ENCODE peak calls at places on chromosome 15, in ten cellular contexts. One of them, this sample, is unnamed. For H3K27me3 and H3K36me3, the result is how much of the 10 kb centered on the place peaks cover.

GRCh38 chr15:101258238-101259144 is 6.6 kb upstream of the CHSY1 start:
- DNase-seq in fibroblast of lung: peak
- DNase-seq in body of pancreas: peak
- DNase-seq in mammary epithelial cell: no peak
- DNase-seq in brain microvascular endothelial cell: peak
- DNase-seq in right atrium auricular region: no peak
- DNase-seq in transverse colon: peak
- DNase-seq in uterus: peak
- DNase-seq in tibial artery: no peak
- DNase-seq in breast epithelium: no peak
- DNase-seq in this sample: no peak

GRCh38 chr15:44550734-44551133 is 13.8 kb downstream of the EIF3J start:
- DNase-seq in tibial artery: no peak
- DNase-seq in mammary epithelial cell: no peak
- DNase-seq in transverse colon: no peak
- DNase-seq in uterus: no peak
- DNase-seq in right atrium auricular region: no peak
- DNase-seq in fibroblast of lung: no peak
- DNase-seq in brain microvascular endothelial cell: no peak
- DNase-seq in body of pancreas: no peak
- DNase-seq in breast epithelium: no peak
- DNase-seq in this sample: no peak

GRCh38 chr15:88995449-88995848 is 82.3 kb upstream of the MFGE8 start:
- DNase-seq in body of pancreas: no peak
- DNase-seq in tibial artery: no peak
- DNase-seq in uterus: no peak
- DNase-seq in mammary epithelial cell: no peak
- DNase-seq in brain microvascular endothelial cell: no peak
- DNase-seq in transverse colon: no peak
- DNase-seq in fibroblast of lung: no peak
- DNase-seq in breast epithelium: no peak
- DNase-seq in right atrium auricular region: no peak
- DNase-seq in this sample: no peak

GRCh38 chr15:59203026-59203425 is 3.6 kb upstream of the LDHAL6B start:
- DNase-seq in uterus: no peak
- DNase-seq in brain microvascular endothelial cell: no peak
- DNase-seq in breast epithelium: no peak
- DNase-seq in tibial artery: no peak
- DNase-seq in body of pancreas: no peak
- DNase-seq in mammary epithelial cell: no peak
- DNase-seq in fibroblast of lung: no peak
- DNase-seq in transverse colon: no peak
- DNase-seq in right atrium auricular region: no peak
- DNase-seq in this sample: no peak

GRCh38 chr15:59191855-59192237 is 14.8 kb upstream of the LDHAL6B start:
- DNase-seq in uterus: no peak
- DNase-seq in body of pancreas: no peak
- DNase-seq in transverse colon: no peak
- DNase-seq in fibroblast of lung: peak
- DNase-seq in tibial artery: no peak
- DNase-seq in mammary epithelial cell: peak
- DNase-seq in right atrium auricular region: no peak
- DNase-seq in brain microvascular endothelial cell: peak
- DNase-seq in breast epithelium: no peak
- DNase-seq in this sample: no peak

GRCh38 chr15:101692799-101693198 is 31.5 kb downstream of the TARS3 start:
- DNase-seq in right atrium auricular region: no peak
- DNase-seq in body of pancreas: no peak
- DNase-seq in brain microvascular endothelial cell: no peak
- DNase-seq in tibial artery: no peak
- DNase-seq in fibroblast of lung: no peak
- DNase-seq in uterus: no peak
- DNase-seq in breast epithelium: no peak
- DNase-seq in transverse colon: no peak
- DNase-seq in mammary epithelial cell: peak
- DNase-seq in this sample: no peak

GRCh38 chr15:95086543-95087252 is 855.3 kb downstream of the MCTP2 start:
- DNase-seq in fibroblast of lung: peak
- DNase-seq in right atrium auricular region: no peak
- DNase-seq in body of pancreas: no peak
- DNase-seq in breast epithelium: no peak
- DNase-seq in mammary epithelial cell: peak
- DNase-seq in tibial artery: no peak
- DNase-seq in uterus: no peak
- DNase-seq in brain microvascular endothelial cell: peak
- DNase-seq in transverse colon: no peak
- DNase-seq in this sample: no peak

GRCh38 chr15:26438316-26438715 is 334.6 kb downstream of the GABRB3 start:
- DNase-seq in tibial artery: no peak
- DNase-seq in mammary epithelial cell: no peak
- DNase-seq in body of pancreas: peak
- DNase-seq in fibroblast of lung: no peak
- DNase-seq in brain microvascular endothelial cell: no peak
- DNase-seq in right atrium auricular region: no peak
- DNase-seq in transverse colon: no peak
- DNase-seq in uterus: no peak
- DNase-seq in breast epithelium: no peak
- DNase-seq in this sample: no peak

GRCh38 chr15:92958105-92958504 is 58.0 kb downstream of the CHD2 start:
- DNase-seq in uterus: no peak
- DNase-seq in mammary epithelial cell: peak
- DNase-seq in body of pancreas: no peak
- DNase-seq in right atrium auricular region: no peak
- DNase-seq in tibial artery: no peak
- DNase-seq in fibroblast of lung: peak
- DNase-seq in transverse colon: no peak
- DNase-seq in brain microvascular endothelial cell: peak
- DNase-seq in breast epithelium: no peak
- DNase-seq in this sample: peak

GRCh38 chr15:87609474-87609873 is 647.1 kb downstream of the NTRK3 start:
- DNase-seq in transverse colon: no peak
- DNase-seq in tibial artery: no peak
- DNase-seq in body of pancreas: no peak
- DNase-seq in right atrium auricular region: no peak
- DNase-seq in uterus: no peak
- DNase-seq in brain microvascular endothelial cell: peak
- DNase-seq in breast epithelium: no peak
- DNase-seq in fibroblast of lung: peak
- DNase-seq in mammary epithelial cell: peak
- DNase-seq in this sample: no peak
- H3K27me3 ChIP-seq in transverse colon: under half
- H3K27me3 ChIP-seq in tibial artery: under half
- H3K27me3 ChIP-seq in body of pancreas: under half
- H3K27me3 ChIP-seq in right atrium auricular region: under half
- H3K27me3 ChIP-seq in uterus: under half
- H3K27me3 ChIP-seq in brain microvascular endothelial cell: under half
- H3K27me3 ChIP-seq in breast epithelium: under half
- H3K27me3 ChIP-seq in fibroblast of lung: under half
- H3K27me3 ChIP-seq in mammary epithelial cell: under half
- H3K27me3 ChIP-seq in this sample: under half

DNA sequence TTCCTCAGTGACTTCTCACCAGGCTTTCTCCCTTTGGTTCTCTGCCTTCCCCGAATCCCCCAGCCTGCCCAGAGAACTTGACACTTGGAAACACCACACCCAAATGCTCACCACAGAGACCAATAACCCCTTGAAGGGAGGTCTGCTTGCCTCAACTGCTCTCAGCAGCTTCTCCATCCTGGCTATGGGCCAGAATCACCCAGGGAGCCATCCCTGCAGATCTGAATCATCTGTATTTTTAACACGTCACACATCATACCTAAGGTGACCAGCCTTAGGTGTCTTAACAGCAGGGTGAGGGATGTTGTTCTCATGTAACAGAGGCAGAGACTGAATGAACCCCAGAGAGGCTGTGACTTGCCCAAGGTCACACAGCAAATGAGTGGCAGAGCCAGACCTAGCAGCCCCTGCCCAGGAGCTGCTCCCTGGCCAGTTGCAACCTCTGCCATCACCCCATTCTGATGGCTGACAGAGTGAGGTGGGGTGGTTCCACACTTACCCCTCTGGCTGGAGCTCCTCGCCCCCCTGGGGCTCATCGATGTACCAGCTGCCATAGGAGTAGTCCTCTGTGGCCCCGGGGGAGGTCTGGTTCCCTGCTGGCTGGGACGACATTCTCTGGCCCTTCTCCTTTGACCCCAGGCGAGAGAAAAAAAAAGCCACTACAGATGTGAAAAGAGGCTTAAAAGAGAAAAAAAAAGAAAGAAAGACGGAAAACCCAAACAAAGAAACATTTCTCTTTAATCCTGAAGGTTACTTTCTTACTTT is 749 bp downstream of the STRA6 start:
- DNase-seq in breast epithelium: no peak
- DNase-seq in tibial artery: no peak
- DNase-seq in fibroblast of lung: peak
- DNase-seq in right atrium auricular region: no peak
- DNase-seq in brain microvascular endothelial cell: peak
- DNase-seq in uterus: no peak
- DNase-seq in transverse colon: no peak
- DNase-seq in mammary epithelial cell: peak
- DNase-seq in body of pancreas: no peak
- DNase-seq in this sample: no peak
- H3K27ac ChIP-seq in breast epithelium: peak
- H3K27ac ChIP-seq in tibial artery: no peak
- H3K27ac ChIP-seq in fibroblast of lung: no peak
- H3K27ac ChIP-seq in right atrium auricular region: no peak
- H3K27ac ChIP-seq in brain microvascular endothelial cell: peak
- H3K27ac ChIP-seq in uterus: peak
- H3K27ac ChIP-seq in transverse colon: no peak
- H3K27ac ChIP-seq in mammary epithelial cell: no peak
- H3K27ac ChIP-seq in body of pancreas: no peak
- H3K27ac ChIP-seq in this sample: no peak

GRCh38 chr15:67171471-67171870 is 83.0 kb downstream of the AAGAB start:
- DNase-seq in brain microvascular endothelial cell: no peak
- DNase-seq in fibroblast of lung: no peak
- DNase-seq in transverse colon: no peak
- DNase-seq in uterus: no peak
- DNase-seq in tibial artery: no peak
- DNase-seq in breast epithelium: no peak
- DNase-seq in mammary epithelial cell: no peak
- DNase-seq in body of pancreas: no peak
- DNase-seq in right atrium auricular region: no peak
- DNase-seq in this sample: no peak

GRCh38 chr15:67167131-67167530 is 87.3 kb downstream of the AAGAB start:
- DNase-seq in mammary epithelial cell: no peak
- DNase-seq in tibial artery: no peak
- DNase-seq in transverse colon: no peak
- DNase-seq in right atrium auricular region: no peak
- DNase-seq in brain microvascular endothelial cell: no peak
- DNase-seq in breast epithelium: no peak
- DNase-seq in fibroblast of lung: no peak
- DNase-seq in body of pancreas: no peak
- DNase-seq in uterus: no peak
- DNase-seq in this sample: no peak

GRCh38 chr15:67166280-67167009 is 88.0 kb downstream of the AAGAB start:
- DNase-seq in body of pancreas: no peak
- DNase-seq in uterus: no peak
- DNase-seq in mammary epithelial cell: no peak
- DNase-seq in transverse colon: no peak
- DNase-seq in tibial artery: no peak
- DNase-seq in fibroblast of lung: no peak
- DNase-seq in breast epithelium: no peak
- DNase-seq in right atrium auricular region: no peak
- DNase-seq in brain microvascular endothelial cell: no peak
- DNase-seq in this sample: no peak

GRCh38 chr15:67170143-67170885 is 84.1 kb downstream of the AAGAB start:
- DNase-seq in mammary epithelial cell: no peak
- DNase-seq in tibial artery: no peak
- DNase-seq in breast epithelium: no peak
- DNase-seq in uterus: no peak
- DNase-seq in body of pancreas: no peak
- DNase-seq in brain microvascular endothelial cell: no peak
- DNase-seq in fibroblast of lung: no peak
- DNase-seq in right atrium auricular region: no peak
- DNase-seq in transverse colon: no peak
- DNase-seq in this sample: no peak

DNA sequence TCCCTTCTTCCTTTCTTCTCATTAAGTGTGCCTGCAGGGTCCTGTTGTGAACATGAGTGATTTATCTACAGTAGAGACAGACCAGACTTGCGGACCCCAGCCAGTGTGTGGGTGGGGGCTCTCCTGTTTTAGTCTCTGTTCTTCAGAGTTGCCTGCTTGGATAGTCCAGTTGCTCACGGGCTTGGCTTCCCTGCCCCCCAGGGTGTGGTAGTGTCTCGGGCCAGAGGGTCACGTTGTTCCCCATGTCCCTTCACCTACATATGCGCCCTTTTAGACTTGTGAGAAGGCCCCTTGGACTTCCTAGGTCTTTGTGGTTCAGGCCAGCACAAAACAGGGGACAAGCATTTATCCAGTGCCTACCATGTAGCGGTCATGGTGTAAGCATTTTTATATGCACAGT is 85.8 kb downstream of the AAGAB start:
- DNase-seq in brain microvascular endothelial cell: no peak
- DNase-seq in tibial artery: peak
- DNase-seq in body of pancreas: no peak
- DNase-seq in breast epithelium: no peak
- DNase-seq in mammary epithelial cell: no peak
- DNase-seq in fibroblast of lung: no peak
- DNase-seq in transverse colon: no peak
- DNase-seq in uterus: no peak
- DNase-seq in right atrium auricular region: no peak
- DNase-seq in this sample: no peak
- H3K36me3 ChIP-seq in brain microvascular endothelial cell: half or more
- H3K36me3 ChIP-seq in tibial artery: under half
- H3K36me3 ChIP-seq in body of pancreas: under half
- H3K36me3 ChIP-seq in breast epithelium: under half
- H3K36me3 ChIP-seq in mammary epithelial cell: under half
- H3K36me3 ChIP-seq in fibroblast of lung: half or more
- H3K36me3 ChIP-seq in transverse colon: under half
- H3K36me3 ChIP-seq in uterus: under half
- H3K36me3 ChIP-seq in right atrium auricular region: half or more
- H3K36me3 ChIP-seq in this sample: under half

DNA sequence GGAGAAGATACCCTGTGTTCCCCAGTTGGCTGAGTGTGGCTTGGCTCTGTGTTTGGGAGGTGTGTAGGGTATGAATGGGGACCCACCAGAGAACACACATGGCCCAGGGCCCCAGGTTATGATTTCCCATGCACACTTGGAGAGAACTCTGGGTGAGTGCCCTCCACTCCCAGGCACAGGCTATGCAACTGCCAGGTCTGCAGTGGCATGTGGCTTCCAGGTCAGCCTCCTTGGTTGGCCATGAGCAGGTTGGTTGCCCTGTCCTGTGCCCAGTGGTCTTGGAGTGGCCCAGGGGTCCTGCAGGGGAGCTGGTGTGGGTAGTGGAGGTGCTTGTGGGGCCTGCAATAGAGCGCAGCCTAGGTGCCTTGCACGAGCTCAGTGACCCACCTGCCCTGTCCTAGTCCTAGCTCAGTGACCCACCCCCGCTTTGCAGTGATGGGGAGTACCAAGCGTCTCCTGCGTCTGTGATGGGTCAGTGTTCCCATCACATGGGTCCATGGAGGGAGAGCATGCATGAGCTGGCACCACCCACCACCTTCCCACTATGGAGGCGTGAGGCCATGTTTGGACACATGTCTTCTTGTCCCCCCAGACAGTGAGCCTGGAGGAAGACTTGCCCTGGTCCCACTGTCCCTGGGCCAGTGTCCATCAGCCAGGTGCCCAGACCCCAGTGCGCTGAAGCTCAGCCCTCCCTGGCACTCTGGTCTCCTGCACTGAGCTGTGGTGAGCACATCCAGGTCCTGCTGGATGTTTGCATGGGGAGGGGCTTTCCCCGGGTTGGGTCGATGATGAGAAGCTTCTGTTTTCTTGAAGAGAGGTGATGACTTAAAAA is 217.3 kb downstream of the SNRPN start:
- DNase-seq in tibial artery: peak
- DNase-seq in brain microvascular endothelial cell: no peak
- DNase-seq in right atrium auricular region: peak
- DNase-seq in breast epithelium: no peak
- DNase-seq in uterus: peak
- DNase-seq in mammary epithelial cell: no peak
- DNase-seq in transverse colon: no peak
- DNase-seq in body of pancreas: peak
- DNase-seq in fibroblast of lung: no peak
- DNase-seq in this sample: no peak
- H3K27me3 ChIP-seq in tibial artery: under half
- H3K27me3 ChIP-seq in brain microvascular endothelial cell: under half
- H3K27me3 ChIP-seq in right atrium auricular region: under half
- H3K27me3 ChIP-seq in breast epithelium: under half
- H3K27me3 ChIP-seq in uterus: under half
- H3K27me3 ChIP-seq in mammary epithelial cell: under half
- H3K27me3 ChIP-seq in transverse colon: under half
- H3K27me3 ChIP-seq in body of pancreas: under half
- H3K27me3 ChIP-seq in fibroblast of lung: under half
- H3K27me3 ChIP-seq in this sample: under half